ENCODE peak calls at places on chromosomes 12 and 14, in four cellular contexts. One of them, this sample, is unnamed. For H3K27me3, the result is how much of the 10 kb centered on the place peaks cover.

GRCh38 chr14:60160422-60160821 is 4.8 kb downstream of the DHRS7 start:
- DNase-seq in H1: no peak
- DNase-seq in HepG2: no peak
- DNase-seq in GM12878: no peak
- DNase-seq in this sample: no peak

GRCh38 chr14:50928002-50928635 is 16.2 kb downstream of the PYGL start:
- DNase-seq in HepG2: no peak
- DNase-seq in H1: no peak
- DNase-seq in GM12878: peak
- DNase-seq in this sample: no peak

GRCh38 chr12:127909031-127909430 is 357.9 kb upstream of the TMEM132C start:
- DNase-seq in HepG2: no peak
- DNase-seq in GM12878: no peak
- DNase-seq in H1: no peak
- DNase-seq in this sample: no peak

GRCh38 chr12:16021026-16021425 is 109.9 kb downstream of the DERA start:
- DNase-seq in HepG2: no peak
- DNase-seq in GM12878: no peak
- DNase-seq in H1: no peak
- DNase-seq in this sample: no peak

GRCh38 chr12:65634061-65634460 is 190.2 kb upstream of the HMGA2 start:
- DNase-seq in H1: no peak
- DNase-seq in GM12878: no peak
- DNase-seq in HepG2: no peak
- DNase-seq in this sample: no peak

GRCh38 chr12:89862511-89863331 is 154.1 kb upstream of the ATP2B1 start:
- DNase-seq in H1: no peak
- DNase-seq in GM12878: peak
- DNase-seq in HepG2: no peak
- DNase-seq in this sample: no peak

GRCh38 chr14:50599700-50600444 is 39.9 kb downstream of the ATL1 start:
- DNase-seq in GM12878: no peak
- DNase-seq in HepG2: peak
- DNase-seq in H1: no peak
- DNase-seq in this sample: peak

GRCh38 chr12:14211829-14212455 is 153.5 kb upstream of the ATF7IP start:
- DNase-seq in GM12878: no peak
- DNase-seq in HepG2: no peak
- DNase-seq in H1: no peak
- DNase-seq in this sample: no peak

GRCh38 chr14:73241481-73242165 is 4.3 kb downstream of the PAPLN start:
- DNase-seq in GM12878: no peak
- DNase-seq in H1: no peak
- DNase-seq in HepG2: no peak
- DNase-seq in this sample: no peak

GRCh38 chr14:22159968-22160367 is 429.1 kb downstream of the DAD1 start:
- DNase-seq in HepG2: no peak
- DNase-seq in H1: no peak
- DNase-seq in GM12878: no peak
- DNase-seq in this sample: no peak

GRCh38 chr12:41663487-41664258 is 475.6 kb downstream of the PDZRN4 start:
- DNase-seq in H1: no peak
- DNase-seq in HepG2: peak
- DNase-seq in GM12878: no peak
- DNase-seq in this sample: no peak

GRCh38 chr12:92419201-92419600 is 273.6 kb upstream of the BTG1 start:
- DNase-seq in HepG2: no peak
- DNase-seq in H1: no peak
- DNase-seq in GM12878: no peak
- DNase-seq in this sample: no peak

GRCh38 chr12:119786539-119786938 is 90.6 kb downstream of the CIT start:
- DNase-seq in HepG2: no peak
- DNase-seq in H1: no peak
- DNase-seq in GM12878: no peak
- DNase-seq in this sample: no peak

GRCh38 chr12:49503674-49504180 is 35.1 kb upstream of the KCNH3 start:
- DNase-seq in GM12878: no peak
- DNase-seq in H1: no peak
- DNase-seq in HepG2: no peak
- DNase-seq in this sample: no peak
- TF ChIP-seq KDM1A in GM12878: no peak
- TF ChIP-seq KDM1A in H1: no peak
- TF ChIP-seq KDM1A in HepG2: no peak
- TF ChIP-seq KDM1A in this sample: no peak

DNA sequence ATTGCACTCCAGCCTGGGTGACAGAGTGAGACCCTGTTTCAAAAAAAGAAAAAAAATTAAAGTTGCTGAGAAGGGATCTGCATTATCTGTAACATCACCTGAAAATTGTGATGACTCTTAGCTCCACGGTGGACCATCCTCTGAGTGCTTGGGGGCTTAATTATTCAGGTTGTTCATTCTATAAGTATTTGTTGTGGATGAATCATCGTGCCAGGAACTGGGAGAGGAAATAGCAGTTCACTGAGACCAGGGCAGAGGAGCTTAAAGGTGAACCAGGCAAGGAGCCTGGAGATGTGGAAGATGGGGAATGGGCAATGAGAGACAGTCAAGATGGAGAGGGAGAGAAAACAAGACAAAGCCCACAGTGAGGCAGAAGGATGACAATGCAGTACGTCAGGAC is 25.5 kb upstream of the GSC start:
- DNase-seq in HepG2: no peak
- DNase-seq in H1: no peak
- DNase-seq in GM12878: no peak
- DNase-seq in this sample: no peak
- H3K27me3 ChIP-seq in HepG2: under half
- H3K27me3 ChIP-seq in H1: under half
- H3K27me3 ChIP-seq in GM12878: under half
- H3K27me3 ChIP-seq in this sample: under half

DNA sequence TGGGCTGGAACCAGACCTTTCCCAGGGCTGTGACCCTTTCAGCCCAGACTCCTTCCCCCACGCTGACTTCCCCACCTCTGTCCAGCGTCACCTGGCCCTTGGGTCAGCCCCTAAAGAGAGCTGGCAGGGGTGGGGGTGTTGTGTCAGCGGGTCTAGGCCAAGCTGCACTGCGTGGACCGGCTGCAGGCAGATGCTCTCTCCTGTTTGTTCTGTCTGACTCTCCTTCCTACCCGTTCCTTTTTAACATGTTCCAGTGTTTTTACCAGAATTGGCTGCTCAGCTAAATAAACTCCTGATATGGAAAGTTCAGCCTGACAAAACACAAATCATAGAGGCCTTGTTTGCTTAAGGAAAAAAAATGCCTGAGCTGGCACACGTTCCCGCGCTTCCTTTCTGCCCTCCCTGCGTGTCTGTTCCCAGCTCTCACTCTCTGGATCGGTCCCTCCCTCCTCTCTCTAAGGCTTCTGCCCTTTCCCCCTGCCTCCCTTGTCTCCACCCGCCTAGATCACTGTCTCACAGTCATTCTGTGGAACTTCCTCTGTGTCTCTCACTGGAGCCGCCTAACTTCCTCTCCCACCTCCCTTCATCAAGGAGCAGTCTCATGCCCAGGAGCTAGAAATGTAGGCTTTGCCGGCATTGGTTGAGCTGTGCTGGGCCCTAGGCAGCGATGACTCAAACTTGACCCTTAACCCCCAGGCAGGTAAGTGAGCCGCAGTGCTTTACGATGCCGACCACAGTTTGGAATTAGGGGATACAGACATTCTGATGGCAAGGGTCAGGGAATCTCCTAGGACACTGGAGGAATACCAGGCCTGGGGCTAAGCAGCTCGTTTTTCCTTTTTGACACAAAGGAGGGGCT is 15.5 kb upstream of the MLXIP start:
- DNase-seq in H1: no peak
- DNase-seq in HepG2: peak
- DNase-seq in GM12878: no peak
- DNase-seq in this sample: peak
- TF ChIP-seq KDM1A in H1: no peak
- TF ChIP-seq KDM1A in HepG2: no peak
- TF ChIP-seq KDM1A in GM12878: no peak
- TF ChIP-seq KDM1A in this sample: peak

DNA sequence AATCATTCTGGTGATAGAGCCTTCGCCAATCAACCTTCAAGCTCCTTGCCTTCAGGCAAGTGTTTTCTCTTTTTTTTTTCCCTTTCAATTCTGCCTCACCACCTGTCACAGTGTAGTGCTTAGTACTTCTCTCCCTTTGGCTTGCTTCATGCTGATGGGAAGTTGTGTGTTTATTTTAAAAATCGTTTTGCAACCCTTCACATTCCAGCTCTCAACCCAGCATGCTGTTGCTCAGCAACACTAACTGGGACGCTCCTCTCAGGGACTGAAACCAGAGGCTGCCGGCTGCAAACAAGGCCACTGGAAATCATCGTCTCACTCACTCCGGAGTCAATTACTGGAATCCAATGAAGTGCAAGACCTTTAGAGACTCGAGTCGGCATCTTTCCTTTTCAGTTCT is 342.7 kb downstream of the PRKD1 start:
- DNase-seq in HepG2: peak
- DNase-seq in GM12878: no peak
- DNase-seq in H1: no peak
- DNase-seq in this sample: no peak
- H3K27me3 ChIP-seq in HepG2: under half
- H3K27me3 ChIP-seq in GM12878: under half
- H3K27me3 ChIP-seq in H1: under half
- H3K27me3 ChIP-seq in this sample: under half

GRCh38 chr12:110039085-110039807 is 9.1 kb downstream of the C12orf76 start:
- DNase-seq in GM12878: no peak
- DNase-seq in H1: no peak
- DNase-seq in HepG2: peak
- DNase-seq in this sample: no peak

GRCh38 chr12:110037315-110037714 is 11.0 kb downstream of the C12orf76 start:
- DNase-seq in GM12878: no peak
- DNase-seq in H1: no peak
- DNase-seq in HepG2: no peak
- DNase-seq in this sample: no peak

GRCh38 chr12:110046451-110047187 is 1.7 kb downstream of the C12orf76 start:
- DNase-seq in HepG2: peak
- DNase-seq in H1: no peak
- DNase-seq in GM12878: no peak
- DNase-seq in this sample: peak

GRCh38 chr12:110038741-110039084 is 9.6 kb downstream of the C12orf76 start:
- DNase-seq in HepG2: no peak
- DNase-seq in H1: no peak
- DNase-seq in GM12878: no peak
- DNase-seq in this sample: no peak

GRCh38 chr12:110042260-110042659 is 6.1 kb downstream of the C12orf76 start:
- DNase-seq in HepG2: peak
- DNase-seq in H1: no peak
- DNase-seq in GM12878: no peak
- DNase-seq in this sample: no peak
- TF ChIP-seq KDM1A in HepG2: no peak
- TF ChIP-seq KDM1A in H1: no peak
- TF ChIP-seq KDM1A in GM12878: no peak
- TF ChIP-seq KDM1A in this sample: no peak

GRCh38 chr14:105196228-105196960 is 15.3 kb upstream of the NUDT14 start:
- DNase-seq in HepG2: peak
- DNase-seq in H1: no peak
- DNase-seq in GM12878: no peak
- DNase-seq in this sample: peak
- H3K27me3 ChIP-seq in HepG2: half or more
- H3K27me3 ChIP-seq in H1: under half
- H3K27me3 ChIP-seq in GM12878: under half
- H3K27me3 ChIP-seq in this sample: under half